ENCODE peak calls at places on chromosomes 7 and 10, in four cellular contexts. B is adrenal gland, V is heart left ventricle, S is tibial artery. E is an unnamed sample.

GRCh38 chr7:10308276-10308675 is 665.4 kb upstream of the PHF14 start:
- DNase-seq in B (no peak), V (no peak), S (no peak), E (no peak)

GRCh38 chr7:155339474-155339873 is 41.8 kb downstream of the INSIG1 start:
- DNase-seq in B (no peak), V (no peak), S (no peak), E (no peak)

GRCh38 chr10:12974123-12974844 is 27.2 kb downstream of the CCDC3 start:
- DNase-seq in B (no peak), V (no peak), S (no peak), E (no peak)

GRCh38 chr7:96786261-96786997 is 76.8 kb upstream of the SEM1 start:
- DNase-seq in B (peak; percentile 62), V (peak; percentile 42), S (no peak), E (no peak)

GRCh38 chr10:96840841-96841518 is 8.9 kb downstream of the LCOR start:
- DNase-seq in B (no peak), V (no peak), S (no peak), E (no peak)

GRCh38 chr7:17402628-17403278 is 104.3 kb downstream of the AHR start:
- DNase-seq in B (peak; percentile 61), V (no peak), S (no peak), E (no peak)

GRCh38 chr7:121337398-121337797 is 8.6 kb downstream of the WNT16 start:
- DNase-seq in B (no peak), V (no peak), S (no peak), E (no peak)

GRCh38 chr10:28020080-28020860 is 21.4 kb upstream of the ODAD2 start:
- DNase-seq in B (no peak), V (no peak), S (no peak), E (no peak)

GRCh38 chr7:53292341-53292740 is 256.9 kb downstream of the POM121L12 start:
- DNase-seq in B (no peak), V (no peak), S (no peak), E (no peak)

GRCh38 chr7:2116086-2116810 is 116.5 kb downstream of the MAD1L1 start:
- DNase-seq in B (no peak), V (peak; percentile 58), S (no peak), E (no peak)

DNA sequence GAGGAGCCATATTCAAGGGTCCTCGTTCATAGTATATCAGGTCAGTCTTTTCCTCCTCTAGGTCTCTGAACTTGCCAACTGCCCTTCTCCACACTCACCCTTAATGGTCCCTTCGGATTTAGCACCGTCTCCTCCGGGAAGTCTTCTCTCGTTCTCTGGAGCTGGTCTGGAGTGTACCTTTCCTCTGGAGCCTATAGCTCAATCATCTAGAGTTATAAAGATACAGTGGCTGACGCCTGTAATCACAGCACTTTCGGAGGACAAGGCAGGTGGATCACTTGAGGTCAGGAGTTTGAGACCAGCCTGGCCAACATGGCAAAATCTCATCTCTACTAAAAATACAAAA is 4.4 kb upstream of the SCD start:
- DNase-seq in B (no peak), V (no peak), S (no peak), E (no peak)
- TF ChIP-seq CTCF in B (no peak), V (no peak), S (no peak), E (no peak)

GRCh38 chr7:134449596-134450194 is 9.2 kb downstream of the AKR1B1 start:
- DNase-seq in B (no peak), V (no peak), S (no peak), E (no peak)
- H3K27ac ChIP-seq in B (peak overlapping the region; percentile 96), V (peak overlapping the region; percentile 0), S (no peak overlapping the region), E (no peak overlapping the region)

DNA sequence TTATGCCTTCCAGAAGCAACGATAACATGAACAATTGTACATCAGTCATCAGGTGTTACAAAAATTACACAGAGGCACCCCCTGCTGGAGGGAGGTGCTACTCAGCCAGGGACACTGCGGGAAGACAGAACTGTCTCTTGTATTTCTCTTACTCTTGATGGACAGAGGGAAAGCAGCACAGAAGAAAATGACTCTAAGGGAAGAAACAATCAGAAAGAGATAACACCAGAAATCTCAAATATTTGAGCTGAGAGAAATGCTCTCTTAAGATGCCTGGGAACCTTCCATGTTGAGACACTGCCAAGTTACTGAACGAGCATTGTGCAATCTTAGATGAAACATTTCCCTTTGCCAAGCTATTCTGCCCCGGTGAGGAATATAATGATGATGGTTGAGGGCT is 227.6 kb upstream of the NPSR1 start:
- DNase-seq in B (no peak), V (no peak), S (no peak), E (no peak)
- TF ChIP-seq CTCF in B (no peak), V (peak; percentile 45), S (no peak), E (no peak)

GRCh38 chr10:73940634-73941221 is 29.8 kb downstream of the PLAU start:
- DNase-seq in B (peak; percentile 90), V (peak; percentile 94), S (peak; percentile 91), E (peak; percentile 81)

GRCh38 chr10:73937333-73938020 is 26.5 kb downstream of the PLAU start:
- DNase-seq in B (no peak), V (peak; percentile 75), S (no peak), E (no peak)

GRCh38 chr10:73946253-73947145 is 35.6 kb downstream of the PLAU start:
- DNase-seq in B (no peak), V (no peak), S (no peak), E (no peak)

GRCh38 chr10:73944356-73945100 is 33.6 kb downstream of the PLAU start:
- DNase-seq in B (no peak), V (no peak), S (no peak), E (no peak)

GRCh38 chr10:73941300-73941699 is 30.4 kb downstream of the PLAU start:
- DNase-seq in B (no peak), V (no peak), S (no peak), E (no peak)
- H3K27ac ChIP-seq in B (no peak overlapping the region), V (peak overlapping the region; percentile 81), S (peak overlapping the region; percentile 77), E (no peak overlapping the region)

DNA sequence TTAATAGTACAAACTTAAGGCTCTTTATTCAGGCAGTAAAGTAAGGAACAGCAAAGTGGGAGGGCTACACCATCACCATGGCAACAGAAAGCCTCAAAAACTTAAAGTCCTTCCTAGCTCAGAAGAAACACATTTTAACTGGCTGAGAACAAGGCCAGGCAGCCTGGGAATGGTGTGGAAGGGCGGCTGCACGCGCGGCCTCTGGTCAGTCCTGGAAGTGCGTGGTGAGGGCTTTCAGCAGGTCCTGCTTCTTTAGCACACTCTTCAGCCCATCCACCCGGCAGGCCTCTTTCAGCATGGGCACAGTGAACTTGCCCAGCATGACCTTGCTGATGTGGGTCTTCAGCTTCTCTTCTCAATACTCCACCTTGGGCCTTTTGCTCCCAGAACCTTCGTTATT is 133.0 kb downstream of the CYP26A1 start:
- DNase-seq in B (no peak), V (no peak), S (no peak), E (no peak)
- TF ChIP-seq CTCF in B (no peak), V (no peak), S (no peak), E (no peak)

GRCh38 chr10:125025341-125025740 is 83.4 kb downstream of the ZRANB1 start:
- DNase-seq in B (no peak), V (no peak), S (no peak), E (no peak)
- H3K27ac ChIP-seq in B (no peak overlapping the region), V (peak overlapping the region; percentile 75), S (peak overlapping the region; percentile 90), E (no peak overlapping the region)

GRCh38 chr10:92920866-92921265 is 72.5 kb downstream of the EXOC6 start:
- DNase-seq in B (no peak), V (no peak), S (no peak), E (no peak)

GRCh38 chr10:92913973-92914372 is 65.7 kb downstream of the EXOC6 start:
- DNase-seq in B (no peak), V (no peak), S (no peak), E (no peak)

GRCh38 chr10:92914478-92915066 is 66.3 kb downstream of the EXOC6 start:
- DNase-seq in B (peak; percentile 77), V (peak; percentile 44), S (no peak), E (peak; percentile 54)

GRCh38 chr10:92916433-92916832 is 68.1 kb downstream of the EXOC6 start:
- DNase-seq in B (no peak), V (no peak), S (no peak), E (no peak)

GRCh38 chr10:92915892-92916291 is 67.6 kb downstream of the EXOC6 start:
- DNase-seq in B (no peak), V (no peak), S (no peak), E (no peak)
- TF ChIP-seq CTCF in B (no peak), V (no peak), S (no peak), E (no peak)

GRCh38 chr10:69439350-69439739 is 11.9 kb upstream of the TSPAN15 start:
- DNase-seq in B (no peak), V (no peak), S (no peak), E (peak; percentile 57)
- H3K27ac ChIP-seq in B (no peak overlapping the region), V (peak overlapping the region; percentile 59), S (no peak overlapping the region), E (peak overlapping the region; percentile 85)

DNA sequence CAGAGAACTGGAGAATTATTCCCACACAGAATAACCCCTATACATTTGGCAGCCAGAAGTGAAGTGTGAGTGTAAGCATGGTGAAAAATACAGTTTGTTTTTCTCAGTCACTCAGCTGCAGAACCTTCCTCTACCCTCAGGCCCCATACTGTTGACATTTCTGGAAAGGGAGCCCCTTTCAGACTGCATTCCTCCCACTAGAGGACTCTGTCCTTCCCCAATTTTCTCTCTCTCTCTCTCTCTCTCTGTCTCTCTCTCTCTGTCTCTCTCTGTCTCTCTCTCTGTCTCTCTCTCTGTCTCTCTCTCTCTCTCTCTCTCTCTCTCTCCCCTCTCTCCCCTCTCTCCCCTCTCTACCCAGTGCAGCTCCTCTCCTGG is 86.8 kb upstream of the STEAP1B start:
- DNase-seq in B (no peak), V (no peak), S (no peak), E (no peak)
- TF ChIP-seq CTCF in B (peak; percentile 51), V (peak; percentile 34), S (peak; percentile 15), E (peak; percentile 11)

E was measured in body of pancreas.